ENCODE peak calls at places on chromosome 4, in ten cellular contexts. Q is H54, W is A549, U is gastrocnemius medialis, H is NB4, Z is adrenal gland, S is ovary, X is uterus, E is transverse colon, C is suprapubic skin. G is an unnamed sample.

GRCh38 chr4:16056681-16057400 is 27.0 kb downstream of the PROM1 start:
- DNase-seq in Q (no peak), W (no peak), U (peak; percentile 21), H (no peak), Z (no peak), S (no peak), X (no peak), E (no peak), C (no peak), G (no peak)

GRCh38 chr4:130985371-130985770 is 1889.4 kb downstream of the C4orf33 start:
- DNase-seq in Q (no peak), W (no peak), U (no peak), H (no peak), Z (no peak), S (no peak), X (no peak), E (no peak), C (no peak), G (no peak)

GRCh38 chr4:147724468-147725201 is 7.3 kb upstream of the ARHGAP10 start:
- DNase-seq in Q (no peak), W (no peak), U (no peak), H (no peak), Z (no peak), S (no peak), X (no peak), E (no peak), C (no peak), G (no peak)

GRCh38 chr4:110962616-110963015 is 339.7 kb upstream of the PITX2 start:
- DNase-seq in Q (no peak), W (no peak), U (no peak), H (no peak), Z (no peak), S (no peak), X (no peak), E (no peak), C (no peak), G (no peak)

GRCh38 chr4:147732516-147733193 is 767 bp downstream of the ARHGAP10 start:
- DNase-seq in Q (no peak), W (peak; percentile 15), U (no peak), H (no peak), Z (peak; percentile 51), S (peak; percentile 72), X (peak; percentile 59), E (peak; percentile 11), C (peak; percentile 70), G (peak; percentile 44)

GRCh38 chr4:19002170-19002569 is 980.6 kb upstream of the LCORL start:
- DNase-seq in Q (no peak), W (no peak), U (no peak), H (peak; percentile 11), Z (no peak), S (no peak), X (no peak), E (no peak), C (no peak), G (no peak)

GRCh38 chr4:113060853-113061252 is 11.4 kb downstream of the ANK2 start:
- DNase-seq in Q (no peak), W (no peak), U (no peak), H (no peak), Z (no peak), S (no peak), X (no peak), E (no peak), C (no peak), G (no peak)

GRCh38 chr4:89123418-89123817 is 12.1 kb downstream of the TIGD2 start:
- DNase-seq in Q (no peak), W (no peak), U (no peak), H (no peak), Z (no peak), S (no peak), X (no peak), E (no peak), C (no peak), G (no peak)

GRCh38 chr4:77579406-77580076 is 26.1 kb upstream of the CXCL13 start:
- DNase-seq in Q (peak; percentile 38), W (peak; percentile 15), U (no peak), H (no peak), Z (no peak), S (no peak), X (no peak), E (no peak), C (no peak), G (no peak)

GRCh38 chr4:185392156-185392555 is 3.6 kb downstream of the LRP2BP start:
- DNase-seq in Q (no peak), W (no peak), U (no peak), H (no peak), Z (no peak), S (no peak), X (no peak), E (no peak), C (no peak), G (no peak)

GRCh38 chr4:36292551-36293188 is 11.3 kb downstream of the DTHD1 start:
- DNase-seq in Q (no peak), W (no peak), U (no peak), H (no peak), Z (no peak), S (no peak), X (no peak), E (no peak), C (no peak), G (no peak)

GRCh38 chr4:109302366-109303140 is at the start of gene COL25A1:
- DNase-seq in Q (no peak), W (no peak), U (no peak), H (no peak), Z (peak; percentile 38), S (peak; percentile 47), X (peak; percentile 43), E (peak; percentile 11), C (peak; percentile 63), G (peak; percentile 21)

GRCh38 chr4:73653695-73654106 is 33.5 kb upstream of the RASSF6 start:
- DNase-seq in Q (no peak), W (peak; percentile 34), U (no peak), H (peak; percentile 52), Z (no peak), S (peak; percentile 41), X (no peak), E (peak; percentile 33), C (no peak), G (peak; percentile 43)

GRCh38 chr4:84451546-84451945 is 47.5 kb downstream of the NKX6-1 start:
- DNase-seq in Q (no peak), W (no peak), U (no peak), H (peak; percentile 1), Z (no peak), S (no peak), X (no peak), E (no peak), C (no peak), G (no peak)

GRCh38 chr4:11821774-11822430 is 393.2 kb upstream of the HS3ST1 start:
- DNase-seq in Q (no peak), W (no peak), U (no peak), H (no peak), Z (no peak), S (no peak), X (no peak), E (no peak), C (no peak), G (no peak)

GRCh38 chr4:8840006-8840793 is 31.4 kb downstream of the HMX1 start:
- DNase-seq in Q (no peak), W (no peak), U (no peak), H (no peak), Z (no peak), S (peak; percentile 4), X (peak; percentile 2), E (peak; percentile 2), C (peak; percentile 38), G (no peak)

GRCh38 chr4:57191523-57192034 is 81.4 kb upstream of the IGFBP7 start:
- DNase-seq in Q (no peak), W (no peak), U (no peak), H (no peak), Z (no peak), S (no peak), X (no peak), E (peak; percentile 46), C (no peak), G (no peak)

GRCh38 chr4:128379860-128380259 is 92.2 kb upstream of the PGRMC2 start:
- DNase-seq in Q (no peak), W (peak; percentile 31), U (no peak), H (peak; percentile 31), Z (peak; percentile 36), S (peak; percentile 37), X (no peak), E (peak; percentile 28), C (no peak), G (peak; percentile 74)

GRCh38 chr4:64584981-64585557 is 175.8 kb upstream of the TECRL start:
- DNase-seq in Q (no peak), W (no peak), U (no peak), H (peak; percentile 53), Z (no peak), S (no peak), X (no peak), E (no peak), C (no peak), G (peak; percentile 50)

GRCh38 chr4:125283702-125284279 is 31.0 kb upstream of the FAT4 start:
- DNase-seq in Q (no peak), W (no peak), U (no peak), H (peak; percentile 41), Z (no peak), S (no peak), X (no peak), E (no peak), C (no peak), G (peak; percentile 39)

GRCh38 chr4:165542476-165542875 is 163.7 kb downstream of the CPE start:
- DNase-seq in Q (no peak), W (no peak), U (no peak), H (no peak), Z (no peak), S (no peak), X (no peak), E (no peak), C (no peak), G (no peak)

GRCh38 chr4:7043521-7044414 is 596 bp downstream of the TADA2B start:
- DNase-seq in Q (peak; percentile 65), W (peak; percentile 49), U (peak; percentile 22), H (peak; percentile 76), Z (peak; percentile 60), S (peak; percentile 43), X (peak; percentile 50), E (peak; percentile 58), C (no peak), G (peak; percentile 85)
- TF ChIP-seq POLR2A in Q (peak; percentile 13), W (no peak), U (peak; percentile 57), H (no peak), Z (peak; percentile 57), S (no peak), X (peak; percentile 16), E (peak; percentile 68), C (no peak), G (peak; percentile 25)

GRCh38 chr4:158722917-158723793 is at the start of gene PPID:
- DNase-seq in Q (peak; percentile 63), W (peak; percentile 67), U (peak; percentile 68), H (peak; percentile 89), Z (peak; percentile 86), S (peak; percentile 79), X (peak; percentile 82), E (peak; percentile 90), C (peak; percentile 89), G (peak; percentile 91)
- TF ChIP-seq POLR2A in Q (peak; percentile 83), W (peak; percentile 77), U (peak; percentile 87), H (peak; percentile 55), Z (peak; percentile 64), S (peak; percentile 57), X (peak; percentile 59), E (peak; percentile 78), C (peak; percentile 56), G (peak; percentile 91)

GRCh38 chr4:176539091-176539784 is 219.5 kb downstream of the SPCS3 start:
- DNase-seq in Q (no peak), W (no peak), U (no peak), H (no peak), Z (no peak), S (no peak), X (no peak), E (no peak), C (no peak), G (no peak)
- TF ChIP-seq POLR2A in Q (no peak), W (no peak), U (no peak), H (no peak), Z (no peak), S (no peak), X (no peak), E (no peak), C (no peak), G (no peak)

GRCh38 chr4:1768367-1769034 is 24.6 kb upstream of the FGFR3 start:
- DNase-seq in Q (no peak), W (no peak), U (no peak), H (peak; percentile 56), Z (no peak), S (no peak), X (no peak), E (no peak), C (no peak), G (no peak)
- TF ChIP-seq POLR2A in Q (no peak), W (no peak), U (no peak), H (no peak), Z (no peak), S (no peak), X (no peak), E (no peak), C (no peak), G (no peak)

G was measured in erythroblast.